ENCODE peak calls at places on chromosomes 12 and 14, in four cellular contexts. One of them, this sample, is unnamed.

GRCh38 chr12:69929125-69929524 is 104.1 kb downstream of the MYRFL start:
- DNase-seq in fibroblast of mammary gland: peak; percentile 26
- DNase-seq in OCI-LY7: no peak
- DNase-seq in upper lobe of right lung: no peak
- DNase-seq in this sample: peak; percentile 31

GRCh38 chr12:89208661-89209096 is 143.6 kb downstream of the DUSP6 start:
- DNase-seq in OCI-LY7: no peak
- DNase-seq in fibroblast of mammary gland: peak; percentile 28
- DNase-seq in upper lobe of right lung: no peak
- DNase-seq in this sample: no peak

GRCh38 chr12:14954269-14954668 is 7.1 kb downstream of the ARHGDIB start:
- DNase-seq in OCI-LY7: peak; percentile 79
- DNase-seq in upper lobe of right lung: no peak
- DNase-seq in fibroblast of mammary gland: no peak
- DNase-seq in this sample: no peak

GRCh38 chr14:80447396-80447795 is 236.1 kb upstream of the DIO2 start:
- DNase-seq in fibroblast of mammary gland: peak; percentile 18
- DNase-seq in OCI-LY7: no peak
- DNase-seq in upper lobe of right lung: no peak
- DNase-seq in this sample: peak; percentile 50

GRCh38 chr12:53191885-53192530 is 11.3 kb upstream of the CSAD start:
- DNase-seq in OCI-LY7: no peak
- DNase-seq in fibroblast of mammary gland: no peak
- DNase-seq in upper lobe of right lung: no peak
- DNase-seq in this sample: no peak

GRCh38 chr12:4031703-4032291 is 158.6 kb upstream of the PARP11 start:
- DNase-seq in upper lobe of right lung: peak; percentile 71
- DNase-seq in OCI-LY7: no peak
- DNase-seq in fibroblast of mammary gland: peak; percentile 79
- DNase-seq in this sample: peak; percentile 89

GRCh38 chr12:49923035-49923644 is 19.4 kb upstream of the FAIM2 start:
- DNase-seq in fibroblast of mammary gland: no peak
- DNase-seq in upper lobe of right lung: peak; percentile 62
- DNase-seq in OCI-LY7: no peak
- DNase-seq in this sample: no peak

GRCh38 chr14:32728957-32729356 is 209.7 kb upstream of the NPAS3 start:
- DNase-seq in fibroblast of mammary gland: peak; percentile 8
- DNase-seq in OCI-LY7: no peak
- DNase-seq in upper lobe of right lung: no peak
- DNase-seq in this sample: no peak

GRCh38 chr12:103348935-103349334 is 146.8 kb downstream of the C12orf42 start:
- DNase-seq in upper lobe of right lung: no peak
- DNase-seq in fibroblast of mammary gland: no peak
- DNase-seq in OCI-LY7: peak; percentile 1
- DNase-seq in this sample: no peak

GRCh38 chr12:12673296-12673695 is 22.7 kb downstream of the GPR19 start:
- DNase-seq in upper lobe of right lung: no peak
- DNase-seq in OCI-LY7: no peak
- DNase-seq in fibroblast of mammary gland: no peak
- DNase-seq in this sample: no peak

GRCh38 chr12:115103884-115104883 is 420.2 kb upstream of the TBX3 start:
- DNase-seq in upper lobe of right lung: no peak
- DNase-seq in OCI-LY7: no peak
- DNase-seq in fibroblast of mammary gland: peak; percentile 32
- DNase-seq in this sample: no peak

GRCh38 chr12:111197545-111197944 is 171.3 kb downstream of the PHETA1 start:
- DNase-seq in upper lobe of right lung: no peak
- DNase-seq in fibroblast of mammary gland: no peak
- DNase-seq in OCI-LY7: no peak
- DNase-seq in this sample: no peak

GRCh38 chr14:22432348-22432976 is 156.6 kb downstream of the DAD1 start:
- DNase-seq in fibroblast of mammary gland: peak; percentile 93
- DNase-seq in upper lobe of right lung: no peak
- DNase-seq in OCI-LY7: peak; percentile 94
- DNase-seq in this sample: peak; percentile 93

GRCh38 chr14:89481167-89481566 is 64.1 kb upstream of the FOXN3 start:
- DNase-seq in upper lobe of right lung: no peak
- DNase-seq in fibroblast of mammary gland: no peak
- DNase-seq in OCI-LY7: no peak
- DNase-seq in this sample: no peak

GRCh38 chr14:31787377-31787776 is 226.2 kb downstream of the NUBPL start:
- DNase-seq in upper lobe of right lung: no peak
- DNase-seq in OCI-LY7: no peak
- DNase-seq in fibroblast of mammary gland: peak; percentile 47
- DNase-seq in this sample: peak; percentile 73

DNA sequence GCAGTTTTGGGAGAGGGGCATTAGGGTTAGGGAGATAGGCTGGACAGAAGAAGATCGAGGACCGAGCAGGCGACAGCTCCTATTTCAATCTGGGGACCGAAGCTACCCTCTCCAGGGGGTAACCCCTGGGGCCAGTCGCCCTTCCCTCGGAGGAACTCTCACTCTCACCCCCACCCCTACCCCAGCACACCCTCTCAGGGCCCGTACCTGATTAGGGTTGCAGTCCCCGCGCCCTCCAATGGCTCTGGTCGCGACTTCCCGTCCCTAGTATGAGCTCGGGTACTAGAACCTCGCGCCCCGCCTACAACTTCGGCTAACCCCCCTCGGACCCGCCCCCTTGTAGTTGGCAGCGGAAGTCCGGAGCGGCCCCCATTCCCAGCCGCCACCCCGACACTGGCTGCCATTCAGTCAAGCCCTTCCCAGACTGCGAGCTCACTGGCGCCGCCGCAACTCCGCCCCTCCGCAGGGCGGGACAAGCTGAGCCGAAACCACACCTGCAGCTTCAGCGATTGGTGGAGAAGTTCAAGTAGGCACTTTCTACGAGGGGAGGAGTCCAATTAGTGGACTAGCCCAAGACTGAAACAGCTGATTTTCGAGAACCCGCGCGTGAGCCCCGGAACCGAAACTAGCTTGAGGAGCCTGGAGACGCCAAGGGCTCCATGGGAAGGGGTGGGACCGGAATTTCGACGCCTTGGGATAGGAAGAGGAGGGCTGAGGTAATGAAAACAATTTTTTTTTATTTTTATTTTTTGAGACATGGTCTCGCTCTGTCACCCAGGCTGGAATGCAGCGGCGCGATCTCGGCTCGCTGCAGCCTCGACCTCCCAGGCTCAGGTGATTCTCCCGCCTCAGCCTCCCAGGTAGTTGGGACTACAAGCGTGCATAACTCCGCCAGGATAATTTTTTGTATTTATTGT is at the start of gene STAT2:
- DNase-seq in upper lobe of right lung: peak; percentile 100
- DNase-seq in fibroblast of mammary gland: peak; percentile 100
- DNase-seq in OCI-LY7: peak; percentile 100
- DNase-seq in this sample: peak; percentile 100
- TF ChIP-seq CTCF in upper lobe of right lung: no peak
- TF ChIP-seq CTCF in fibroblast of mammary gland: no peak
- TF ChIP-seq CTCF in OCI-LY7: no peak
- TF ChIP-seq CTCF in this sample: no peak

GRCh38 chr12:116609715-116610114 is 50.5 kb downstream of the MAP1LC3B2 start:
- DNase-seq in OCI-LY7: peak; percentile 57
- DNase-seq in fibroblast of mammary gland: no peak
- DNase-seq in upper lobe of right lung: no peak
- DNase-seq in this sample: no peak
- TF ChIP-seq CTCF in OCI-LY7: peak; percentile 75
- TF ChIP-seq CTCF in fibroblast of mammary gland: peak; percentile 52
- TF ChIP-seq CTCF in upper lobe of right lung: peak; percentile 30
- TF ChIP-seq CTCF in this sample: no peak

GRCh38 chr12:123506059-123506842 is 27.3 kb downstream of the RILPL1 start:
- DNase-seq in OCI-LY7: no peak
- DNase-seq in upper lobe of right lung: no peak
- DNase-seq in fibroblast of mammary gland: no peak
- DNase-seq in this sample: no peak
- TF ChIP-seq CTCF in OCI-LY7: no peak
- TF ChIP-seq CTCF in upper lobe of right lung: no peak
- TF ChIP-seq CTCF in fibroblast of mammary gland: no peak
- TF ChIP-seq CTCF in this sample: no peak

GRCh38 chr14:103008126-103008525 is 49.2 kb downstream of the CDC42BPB start:
- DNase-seq in fibroblast of mammary gland: no peak
- DNase-seq in OCI-LY7: no peak
- DNase-seq in upper lobe of right lung: peak; percentile 45
- DNase-seq in this sample: no peak

GRCh38 chr14:103006991-103007520 is 50.3 kb downstream of the CDC42BPB start:
- DNase-seq in upper lobe of right lung: no peak
- DNase-seq in fibroblast of mammary gland: no peak
- DNase-seq in OCI-LY7: no peak
- DNase-seq in this sample: no peak

GRCh38 chr14:103006106-103006505 is 51.2 kb downstream of the CDC42BPB start:
- DNase-seq in fibroblast of mammary gland: no peak
- DNase-seq in upper lobe of right lung: no peak
- DNase-seq in OCI-LY7: no peak
- DNase-seq in this sample: no peak

GRCh38 chr14:103007555-103007954 is 49.8 kb downstream of the CDC42BPB start:
- DNase-seq in OCI-LY7: no peak
- DNase-seq in fibroblast of mammary gland: no peak
- DNase-seq in upper lobe of right lung: no peak
- DNase-seq in this sample: no peak

DNA sequence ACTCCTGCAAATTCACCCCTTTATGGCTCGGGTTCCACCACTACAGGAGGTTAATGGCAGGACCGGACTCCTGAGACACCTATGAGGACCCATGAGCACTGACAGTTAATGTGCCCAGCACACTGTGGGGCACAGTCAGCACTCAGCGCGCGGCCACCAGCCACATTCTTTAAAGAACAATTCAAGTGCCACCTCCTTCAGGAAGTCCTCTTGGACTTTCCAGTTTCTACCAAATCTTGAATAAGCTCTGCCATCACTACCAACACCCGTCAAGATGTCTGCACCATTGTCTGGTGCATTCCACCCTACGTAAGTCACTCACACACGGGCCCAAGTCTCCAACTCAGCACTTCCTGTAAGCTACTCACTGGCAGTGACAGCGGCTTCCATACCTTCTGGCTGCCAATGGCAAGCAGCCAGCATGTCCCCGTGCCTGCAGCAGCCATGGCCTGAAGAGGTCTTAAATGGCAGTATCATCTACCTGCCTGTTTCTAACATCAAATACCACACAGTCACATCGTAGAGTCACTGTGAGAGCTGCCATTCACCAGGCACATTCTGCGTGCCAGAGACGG is 48.5 kb downstream of the CDC42BPB start:
- DNase-seq in fibroblast of mammary gland: peak; percentile 42
- DNase-seq in OCI-LY7: no peak
- DNase-seq in upper lobe of right lung: peak; percentile 52
- DNase-seq in this sample: peak; percentile 66
- TF ChIP-seq CTCF in fibroblast of mammary gland: no peak
- TF ChIP-seq CTCF in OCI-LY7: no peak
- TF ChIP-seq CTCF in upper lobe of right lung: no peak
- TF ChIP-seq CTCF in this sample: no peak

DNA sequence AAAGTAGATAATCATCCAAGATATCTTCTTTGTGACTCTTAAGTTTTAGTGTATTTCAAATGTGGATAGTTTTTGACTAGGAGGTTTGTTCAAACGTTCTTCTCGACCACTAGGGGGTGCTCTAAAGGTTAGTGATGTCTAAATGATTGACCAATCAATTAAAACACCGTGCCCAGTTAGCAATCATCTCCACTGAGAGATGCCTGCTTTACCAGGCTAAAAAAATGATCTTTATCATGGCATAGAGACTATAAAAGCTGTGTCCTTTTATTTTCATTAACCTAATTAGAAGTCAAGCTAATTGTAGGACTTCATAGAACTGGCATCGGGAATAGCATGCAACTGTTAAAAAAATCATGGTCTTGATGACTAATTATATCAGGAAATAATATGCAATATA is 153.9 kb downstream of the PRKCH start:
- DNase-seq in OCI-LY7: peak; percentile 91
- DNase-seq in upper lobe of right lung: no peak
- DNase-seq in fibroblast of mammary gland: peak; percentile 83
- DNase-seq in this sample: peak; percentile 82
- TF ChIP-seq CTCF in OCI-LY7: peak; percentile 99
- TF ChIP-seq CTCF in upper lobe of right lung: peak; percentile 77
- TF ChIP-seq CTCF in fibroblast of mammary gland: peak; percentile 62
- TF ChIP-seq CTCF in this sample: peak; percentile 61